ENCODE peak calls at places on chromosomes 12 and 14, in ten cellular contexts. I, J, O, W, D, L, Q, F, Z and K are unnamed samples.

GRCh38 chr12:170361-171225 is 43.4 kb downstream of the SLC6A12 start:
- DNase-seq in I (no peak), J (no peak), O (no peak), W (no peak), D (no peak), L (no peak), Q (no peak), F (no peak), Z (no peak), K (no peak)

GRCh38 chr14:94540031-94540794 is 21.0 kb upstream of the SERPINA4 start:
- DNase-seq in I (no peak), J (no peak), O (no peak), W (peak), D (no peak), L (peak), Q (no peak), F (no peak), Z (no peak), K (no peak)

GRCh38 chr14:75010472-75010871 is 7.8 kb downstream of the EIF2B2 start:
- DNase-seq in I (no peak), J (no peak), O (no peak), W (no peak), D (no peak), L (no peak), Q (no peak), F (no peak), Z (no peak), K (no peak)

GRCh38 chr12:42786400-42786799 is 196.9 kb upstream of the PRICKLE1 start:
- DNase-seq in I (no peak), J (no peak), O (no peak), W (no peak), D (no peak), L (no peak), Q (no peak), F (no peak), Z (no peak), K (no peak)

GRCh38 chr12:3533703-3534386 is 42.8 kb downstream of the PRMT8 start:
- DNase-seq in I (no peak), J (no peak), O (no peak), W (no peak), D (no peak), L (no peak), Q (no peak), F (peak), Z (peak), K (no peak)

GRCh38 chr12:123937707-123938600 is 34.7 kb downstream of the CCDC92 start:
- DNase-seq in I (no peak), J (no peak), O (no peak), W (no peak), D (no peak), L (no peak), Q (no peak), F (no peak), Z (no peak), K (peak)

GRCh38 chr12:122610911-122611310 is 83.9 kb downstream of the KNTC1 start:
- DNase-seq in I (no peak), J (peak), O (no peak), W (no peak), D (no peak), L (no peak), Q (no peak), F (no peak), Z (no peak), K (no peak)

GRCh38 chr14:76647699-76648298 is 113.5 kb upstream of the VASH1 start:
- DNase-seq in I (peak), J (peak), O (peak), W (peak), D (peak), L (peak), Q (no peak), F (peak), Z (peak), K (peak)

GRCh38 chr12:55797068-55797467 is 20.5 kb downstream of the SARNP start:
- DNase-seq in I (no peak), J (no peak), O (peak), W (no peak), D (no peak), L (peak), Q (no peak), F (peak), Z (peak), K (no peak)

GRCh38 chr12:132268674-132269073 is 60.7 kb downstream of the GALNT9 start:
- DNase-seq in I (no peak), J (no peak), O (no peak), W (no peak), D (no peak), L (no peak), Q (no peak), F (no peak), Z (no peak), K (no peak)

GRCh38 chr14:96104469-96105057 is 65.4 kb downstream of the C14orf132 start:
- DNase-seq in I (peak), J (peak), O (peak), W (no peak), D (no peak), L (no peak), Q (no peak), F (peak), Z (peak), K (peak)

GRCh38 chr12:113930249-113930648 is 35.9 kb downstream of the RBM19 start:
- DNase-seq in I (no peak), J (no peak), O (no peak), W (no peak), D (no peak), L (no peak), Q (no peak), F (no peak), Z (no peak), K (no peak)

GRCh38 chr14:98692832-98693231 is 579.2 kb downstream of the BCL11B start:
- DNase-seq in I (no peak), J (no peak), O (no peak), W (no peak), D (no peak), L (no peak), Q (no peak), F (no peak), Z (no peak), K (no peak)

GRCh38 chr12:91777268-91777997 is 368.2 kb downstream of the BTG1 start:
- DNase-seq in I (peak), J (peak), O (no peak), W (no peak), D (no peak), L (no peak), Q (no peak), F (peak), Z (no peak), K (no peak)

GRCh38 chr14:104202259-104203070 is 64.1 kb downstream of the KIF26A start:
- DNase-seq in I (no peak), J (no peak), O (no peak), W (no peak), D (no peak), L (no peak), Q (no peak), F (no peak), Z (no peak), K (no peak)

GRCh38 chr14:61754627-61755381 is 7.4 kb upstream of the SNAPC1 start:
- DNase-seq in I (no peak), J (no peak), O (no peak), W (no peak), D (no peak), L (no peak), Q (no peak), F (no peak), Z (peak), K (no peak)

GRCh38 chr14:74569387-74569786 is 42.6 kb downstream of the LTBP2 start:
- DNase-seq in I (no peak), J (no peak), O (no peak), W (no peak), D (no peak), L (no peak), Q (no peak), F (no peak), Z (no peak), K (no peak)

GRCh38 chr12:64627781-64628180 is 17.5 kb downstream of the RASSF3 start:
- DNase-seq in I (no peak), J (no peak), O (no peak), W (no peak), D (no peak), L (no peak), Q (no peak), F (no peak), Z (peak), K (no peak)

GRCh38 chr12:4958697-4959375 is 49.1 kb downstream of the KCNA1 start:
- DNase-seq in I (no peak), J (no peak), O (no peak), W (no peak), D (no peak), L (no peak), Q (no peak), F (no peak), Z (no peak), K (no peak)

GRCh38 chr14:69845787-69846186 is 33.4 kb upstream of the SMOC1 start:
- DNase-seq in I (no peak), J (peak), O (no peak), W (no peak), D (no peak), L (no peak), Q (no peak), F (peak), Z (no peak), K (no peak)

GRCh38 chr14:47149326-47149725 is 497.7 kb upstream of the RPL10L start:
- DNase-seq in I (no peak), J (no peak), O (no peak), W (no peak), D (no peak), L (no peak), Q (no peak), F (no peak), Z (no peak), K (no peak)

GRCh38 chr14:92520102-92520651 is 6.6 kb downstream of the RIN3 start:
- DNase-seq in I (no peak), J (no peak), O (no peak), W (no peak), D (no peak), L (no peak), Q (no peak), F (no peak), Z (no peak), K (no peak)

DNA sequence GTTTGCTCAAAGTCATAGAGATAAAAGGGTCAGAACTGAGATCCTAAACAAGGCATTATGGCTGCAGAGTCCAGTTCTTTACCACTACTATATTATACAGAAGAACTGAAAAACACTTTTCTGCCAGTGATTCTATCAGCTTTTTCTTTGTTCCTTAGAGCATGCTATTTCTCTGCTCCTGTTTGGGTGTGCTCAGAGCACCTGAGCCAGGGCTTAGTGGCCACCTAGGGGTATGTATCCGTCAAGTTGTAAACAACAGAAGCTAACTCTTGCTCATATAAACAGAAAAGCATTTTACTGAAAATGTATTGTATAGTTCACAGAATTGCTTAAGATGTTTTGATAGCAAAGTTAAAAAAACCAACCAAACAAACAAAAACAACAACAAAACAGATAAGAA is 470.8 kb downstream of the SLC16A7 start:
- DNase-seq in I (no peak), J (no peak), O (no peak), W (no peak), D (no peak), L (no peak), Q (no peak), F (no peak), Z (no peak), K (no peak)
- TF ChIP-seq CTCF in I (no peak), J (no peak), O (no peak), W (no peak), D (no peak), L (no peak), Q (no peak), F (no peak), Z (no peak), K (no peak)

DNA sequence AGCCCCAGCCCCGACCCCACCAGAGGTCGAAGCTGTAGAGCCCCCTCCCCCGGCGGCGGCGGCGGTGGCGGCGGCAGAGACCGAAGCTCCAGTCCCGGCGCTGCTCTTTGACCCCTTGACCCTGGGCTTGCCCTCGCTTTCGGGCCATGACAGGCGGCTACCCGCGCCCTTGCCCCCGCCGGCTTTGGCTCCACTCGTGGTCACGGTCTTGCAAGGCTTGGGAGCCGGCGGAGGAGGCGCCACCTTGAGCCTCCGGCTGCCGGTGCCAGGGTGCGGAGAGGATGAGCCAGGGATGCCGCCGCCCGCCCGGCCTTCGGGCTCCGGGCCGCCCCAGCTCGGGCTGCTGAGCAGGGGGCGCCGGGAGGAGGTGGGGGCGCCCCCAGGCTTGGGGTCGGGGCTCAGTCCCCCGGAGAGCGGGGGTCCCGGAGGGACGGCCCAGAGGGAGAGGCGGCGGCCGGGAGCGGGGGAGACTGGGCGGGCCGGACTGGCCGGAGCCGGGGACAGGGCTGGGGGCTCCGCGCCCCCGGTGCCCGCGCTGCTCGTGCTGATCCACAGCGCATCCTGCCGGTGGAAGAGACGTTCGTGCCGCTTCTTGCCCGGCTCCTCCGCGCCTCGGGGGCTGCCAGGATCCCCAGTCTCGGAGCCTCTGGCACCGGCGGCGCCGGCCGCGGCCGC is 938 bp downstream of the AGAP2 start:
- DNase-seq in I (no peak), J (no peak), O (no peak), W (no peak), D (no peak), L (peak), Q (no peak), F (peak), Z (no peak), K (no peak)
- TF ChIP-seq CTCF in I (peak), J (peak), O (no peak), W (no peak), D (no peak), L (no peak), Q (peak), F (peak), Z (peak), K (no peak)

DNA sequence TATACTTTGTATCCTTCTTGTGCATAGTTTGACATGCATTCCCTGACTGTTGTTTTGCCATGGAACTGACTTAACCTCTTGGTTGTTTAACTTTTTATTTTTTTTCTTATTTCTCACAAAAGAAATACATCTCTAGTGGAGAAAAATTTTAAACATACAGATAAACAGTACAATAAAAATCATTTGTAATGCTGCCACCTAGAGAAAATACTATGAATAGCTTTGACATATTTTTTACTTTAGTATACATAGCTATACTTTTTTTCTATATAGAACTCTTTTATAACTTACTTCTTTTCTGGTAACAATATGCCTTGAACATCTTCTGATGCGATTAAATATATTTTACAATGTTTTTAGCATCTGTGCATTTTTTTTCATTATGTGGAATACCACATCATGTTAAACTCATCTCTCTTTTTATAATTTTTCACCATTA is 184.5 kb downstream of the AKAP6 start:
- DNase-seq in I (no peak), J (no peak), O (no peak), W (no peak), D (no peak), L (no peak), Q (no peak), F (no peak), Z (peak), K (no peak)
- TF ChIP-seq CTCF in I (peak), J (peak), O (peak), W (peak), D (peak), L (peak), Q (peak), F (peak), Z (peak), K (peak)

DNA sequence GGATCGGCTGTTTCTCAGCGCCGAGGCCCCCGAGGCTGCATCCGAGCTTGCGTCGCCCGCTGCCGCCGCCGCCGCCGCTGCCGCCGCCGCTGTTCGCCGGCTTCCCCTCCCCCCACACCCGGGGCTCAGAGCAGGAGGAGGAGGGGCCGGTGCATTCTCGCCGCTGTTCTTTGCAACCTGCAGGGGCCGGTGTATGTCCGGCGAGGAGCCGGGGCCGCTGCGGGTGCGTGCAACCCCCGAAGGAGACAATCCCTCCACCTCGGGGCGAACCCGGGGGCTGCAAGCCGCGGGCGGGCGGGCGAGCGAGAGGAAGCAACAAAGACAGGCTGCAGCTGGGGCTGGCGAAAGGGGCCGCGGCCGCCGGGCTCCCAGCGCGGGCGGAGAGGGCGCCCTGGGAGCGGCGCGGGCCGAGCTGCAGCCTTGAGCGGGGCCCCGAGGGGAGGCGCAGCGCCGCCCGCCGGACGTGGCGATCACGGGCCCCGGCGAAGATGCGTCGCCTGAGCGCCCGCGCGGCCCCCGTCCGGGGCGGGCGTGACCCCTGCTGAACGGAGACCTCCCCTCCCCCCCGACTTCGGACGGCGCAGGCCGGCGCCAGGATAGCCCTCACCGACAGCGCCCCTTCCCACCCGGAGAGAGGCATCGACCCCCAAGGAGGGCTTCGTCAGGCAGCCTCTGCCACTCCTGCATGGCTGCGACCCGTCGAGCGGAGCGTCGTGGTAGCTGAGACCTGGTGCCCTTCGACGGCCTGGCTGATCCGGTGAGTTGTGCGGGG is 702 bp downstream of the FAM222A start:
- DNase-seq in I (peak), J (no peak), O (peak), W (peak), D (no peak), L (peak), Q (no peak), F (peak), Z (no peak), K (peak)
- TF ChIP-seq CTCF in I (peak), J (peak), O (peak), W (peak), D (peak), L (no peak), Q (no peak), F (peak), Z (peak), K (no peak)

GRCh38 chr12:100974747-100975146 is 180.2 kb downstream of the ANO4 start:
- DNase-seq in I (no peak), J (no peak), O (no peak), W (no peak), D (no peak), L (no peak), Q (no peak), F (no peak), Z (no peak), K (no peak)

GRCh38 chr12:100982511-100983183 is 188.1 kb downstream of the ANO4 start:
- DNase-seq in I (no peak), J (no peak), O (no peak), W (no peak), D (no peak), L (no peak), Q (no peak), F (no peak), Z (no peak), K (no peak)

GRCh38 chr12:100970894-100971293 is 176.3 kb downstream of the ANO4 start:
- DNase-seq in I (no peak), J (no peak), O (no peak), W (no peak), D (no peak), L (no peak), Q (no peak), F (no peak), Z (no peak), K (no peak)

DNA sequence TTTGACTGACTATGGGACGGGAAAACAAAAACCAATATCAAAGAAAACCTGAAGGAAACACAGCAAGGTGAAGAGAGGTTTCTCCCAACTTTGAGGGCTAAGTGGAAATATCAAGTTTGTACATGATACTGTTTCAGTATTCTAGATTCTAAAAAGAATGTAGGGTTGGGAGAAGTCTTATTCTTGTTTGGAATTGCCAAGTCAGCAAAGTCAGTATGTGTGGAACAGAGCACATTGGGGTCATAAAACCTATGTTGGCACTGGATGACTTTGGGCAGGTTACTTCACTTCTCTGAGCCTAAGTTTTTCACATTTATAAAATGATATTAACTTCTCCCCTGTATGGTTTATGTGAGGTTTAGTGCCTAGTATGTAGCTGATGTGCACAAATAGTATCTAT is 182.2 kb downstream of the ANO4 start:
- DNase-seq in I (no peak), J (no peak), O (no peak), W (no peak), D (no peak), L (no peak), Q (no peak), F (no peak), Z (no peak), K (no peak)
- TF ChIP-seq CTCF in I (no peak), J (no peak), O (no peak), W (no peak), D (no peak), L (no peak), Q (no peak), F (no peak), Z (no peak), K (no peak)

GRCh38 chr12:58443273-58443980 is 476.9 kb downstream of the LRIG3 start:
- DNase-seq in I (peak), J (no peak), O (no peak), W (no peak), D (no peak), L (peak), Q (no peak), F (peak), Z (peak), K (peak)
- TF ChIP-seq CTCF in I (no peak), J (peak), O (peak), W (peak), D (peak), L (peak), Q (peak), F (peak), Z (peak), K (peak)

GRCh38 chr12:48286665-48287064 is 64.1 kb downstream of the ZNF641 start:
- DNase-seq in I (no peak), J (no peak), O (peak), W (no peak), D (no peak), L (peak), Q (no peak), F (peak), Z (no peak), K (no peak)
- TF ChIP-seq CTCF in I (no peak), J (peak), O (no peak), W (peak), D (peak), L (no peak), Q (peak), F (peak), Z (peak), K (peak)

GRCh38 chr14:54642950-54643695 is 76.2 kb downstream of the SAMD4A start:
- DNase-seq in I (no peak), J (no peak), O (no peak), W (no peak), D (no peak), L (no peak), Q (no peak), F (no peak), Z (no peak), K (peak)
- TF ChIP-seq CTCF in I (no peak), J (peak), O (no peak), W (peak), D (peak), L (no peak), Q (peak), F (peak), Z (peak), K (peak)